ENCODE peak calls at places on chromosomes 13 and 19, in four cellular contexts. One of them, this sample, is unnamed.

GRCh38 chr19:7975037-7975436 is 30.4 kb downstream of the ELAVL1 start:
- DNase-seq in activated T-helper 9 cell treated with anti-CD3 and anti-CD28 coated beads, Interleukin-2, amount 50 U/mL, for 16 hours: no peak
- DNase-seq in naive thymus-derived CD4-positive, alpha-beta T cell: no peak
- DNase-seq in mucosa of gallbladder: no peak
- DNase-seq in this sample: no peak

GRCh38 chr13:38686635-38687245 is at the start of gene FREM2:
- DNase-seq in activated T-helper 9 cell treated with anti-CD3 and anti-CD28 coated beads, Interleukin-2, amount 50 U/mL, for 16 hours: no peak
- DNase-seq in naive thymus-derived CD4-positive, alpha-beta T cell: no peak
- DNase-seq in mucosa of gallbladder: peak
- DNase-seq in this sample: no peak

GRCh38 chr19:7391218-7391670 is 42.5 kb downstream of the ARHGEF18 start:
- DNase-seq in activated T-helper 9 cell treated with anti-CD3 and anti-CD28 coated beads, Interleukin-2, amount 50 U/mL, for 16 hours: no peak
- DNase-seq in naive thymus-derived CD4-positive, alpha-beta T cell: no peak
- DNase-seq in mucosa of gallbladder: no peak
- DNase-seq in this sample: no peak

GRCh38 chr13:33123066-33123940 is 107.1 kb downstream of the KL start:
- DNase-seq in naive thymus-derived CD4-positive, alpha-beta T cell: no peak
- DNase-seq in activated T-helper 9 cell treated with anti-CD3 and anti-CD28 coated beads, Interleukin-2, amount 50 U/mL, for 16 hours: no peak
- DNase-seq in mucosa of gallbladder: no peak
- DNase-seq in this sample: no peak

GRCh38 chr19:7652061-7652641 is 15.2 kb downstream of the STXBP2 start:
- DNase-seq in activated T-helper 9 cell treated with anti-CD3 and anti-CD28 coated beads, Interleukin-2, amount 50 U/mL, for 16 hours: peak
- DNase-seq in mucosa of gallbladder: peak
- DNase-seq in naive thymus-derived CD4-positive, alpha-beta T cell: peak
- DNase-seq in this sample: no peak

GRCh38 chr19:15197275-15198005 is 3.4 kb downstream of the NOTCH3 start:
- DNase-seq in naive thymus-derived CD4-positive, alpha-beta T cell: no peak
- DNase-seq in activated T-helper 9 cell treated with anti-CD3 and anti-CD28 coated beads, Interleukin-2, amount 50 U/mL, for 16 hours: no peak
- DNase-seq in mucosa of gallbladder: no peak
- DNase-seq in this sample: no peak

GRCh38 chr19:33731886-33732285 is 64.8 kb upstream of the KCTD15 start:
- DNase-seq in activated T-helper 9 cell treated with anti-CD3 and anti-CD28 coated beads, Interleukin-2, amount 50 U/mL, for 16 hours: no peak
- DNase-seq in naive thymus-derived CD4-positive, alpha-beta T cell: no peak
- DNase-seq in mucosa of gallbladder: no peak
- DNase-seq in this sample: no peak

GRCh38 chr19:46116121-46116520 is 8.4 kb downstream of the IGFL3 start:
- DNase-seq in naive thymus-derived CD4-positive, alpha-beta T cell: no peak
- DNase-seq in mucosa of gallbladder: no peak
- DNase-seq in activated T-helper 9 cell treated with anti-CD3 and anti-CD28 coated beads, Interleukin-2, amount 50 U/mL, for 16 hours: no peak
- DNase-seq in this sample: no peak

GRCh38 chr13:107413005-107413404 is 802.3 kb downstream of the LIG4 start:
- DNase-seq in naive thymus-derived CD4-positive, alpha-beta T cell: no peak
- DNase-seq in mucosa of gallbladder: no peak
- DNase-seq in activated T-helper 9 cell treated with anti-CD3 and anti-CD28 coated beads, Interleukin-2, amount 50 U/mL, for 16 hours: no peak
- DNase-seq in this sample: no peak

GRCh38 chr19:1045247-1045603 is 5.3 kb downstream of the ABCA7 start:
- DNase-seq in activated T-helper 9 cell treated with anti-CD3 and anti-CD28 coated beads, Interleukin-2, amount 50 U/mL, for 16 hours: no peak
- DNase-seq in mucosa of gallbladder: no peak
- DNase-seq in naive thymus-derived CD4-positive, alpha-beta T cell: peak
- DNase-seq in this sample: no peak

GRCh38 chr19:10290876-10291553 is 1.3 kb downstream of the ICAM5 start:
- DNase-seq in activated T-helper 9 cell treated with anti-CD3 and anti-CD28 coated beads, Interleukin-2, amount 50 U/mL, for 16 hours: no peak
- DNase-seq in mucosa of gallbladder: no peak
- DNase-seq in naive thymus-derived CD4-positive, alpha-beta T cell: peak
- DNase-seq in this sample: no peak

GRCh38 chr19:38173324-38174041 is 50.5 kb downstream of the DPF1 start:
- DNase-seq in naive thymus-derived CD4-positive, alpha-beta T cell: no peak
- DNase-seq in mucosa of gallbladder: no peak
- DNase-seq in activated T-helper 9 cell treated with anti-CD3 and anti-CD28 coated beads, Interleukin-2, amount 50 U/mL, for 16 hours: no peak
- DNase-seq in this sample: no peak

GRCh38 chr13:22220186-22221160 is 549.6 kb downstream of the FGF9 start:
- DNase-seq in mucosa of gallbladder: no peak
- DNase-seq in activated T-helper 9 cell treated with anti-CD3 and anti-CD28 coated beads, Interleukin-2, amount 50 U/mL, for 16 hours: no peak
- DNase-seq in naive thymus-derived CD4-positive, alpha-beta T cell: no peak
- DNase-seq in this sample: no peak

GRCh38 chr19:44644391-44645016 is 794 bp downstream of the PVR start:
- DNase-seq in naive thymus-derived CD4-positive, alpha-beta T cell: no peak
- DNase-seq in mucosa of gallbladder: no peak
- DNase-seq in activated T-helper 9 cell treated with anti-CD3 and anti-CD28 coated beads, Interleukin-2, amount 50 U/mL, for 16 hours: no peak
- DNase-seq in this sample: no peak

GRCh38 chr13:114128624-114129522 is 3.5 kb downstream of the RASA3 start:
- DNase-seq in mucosa of gallbladder: peak
- DNase-seq in naive thymus-derived CD4-positive, alpha-beta T cell: peak
- DNase-seq in activated T-helper 9 cell treated with anti-CD3 and anti-CD28 coated beads, Interleukin-2, amount 50 U/mL, for 16 hours: peak
- DNase-seq in this sample: no peak

GRCh38 chr19:3618144-3618810 is 8.3 kb downstream of the CACTIN start:
- DNase-seq in activated T-helper 9 cell treated with anti-CD3 and anti-CD28 coated beads, Interleukin-2, amount 50 U/mL, for 16 hours: peak
- DNase-seq in naive thymus-derived CD4-positive, alpha-beta T cell: peak
- DNase-seq in mucosa of gallbladder: peak
- DNase-seq in this sample: no peak

GRCh38 chr13:111360452-111360851 is 40.0 kb downstream of the TEX29 start:
- DNase-seq in naive thymus-derived CD4-positive, alpha-beta T cell: no peak
- DNase-seq in mucosa of gallbladder: no peak
- DNase-seq in activated T-helper 9 cell treated with anti-CD3 and anti-CD28 coated beads, Interleukin-2, amount 50 U/mL, for 16 hours: no peak
- DNase-seq in this sample: no peak

GRCh38 chr13:111981006-111981405 is 85.9 kb upstream of the SOX1 start:
- DNase-seq in mucosa of gallbladder: no peak
- DNase-seq in naive thymus-derived CD4-positive, alpha-beta T cell: no peak
- DNase-seq in activated T-helper 9 cell treated with anti-CD3 and anti-CD28 coated beads, Interleukin-2, amount 50 U/mL, for 16 hours: no peak
- DNase-seq in this sample: no peak

GRCh38 chr13:83883061-83883523 is 818 bp upstream of the SLITRK1 start:
- DNase-seq in naive thymus-derived CD4-positive, alpha-beta T cell: no peak
- DNase-seq in mucosa of gallbladder: no peak
- DNase-seq in activated T-helper 9 cell treated with anti-CD3 and anti-CD28 coated beads, Interleukin-2, amount 50 U/mL, for 16 hours: no peak
- DNase-seq in this sample: no peak

GRCh38 chr13:44936246-44936645 is 53.0 kb downstream of the NUFIP1 start:
- DNase-seq in activated T-helper 9 cell treated with anti-CD3 and anti-CD28 coated beads, Interleukin-2, amount 50 U/mL, for 16 hours: no peak
- DNase-seq in mucosa of gallbladder: no peak
- DNase-seq in naive thymus-derived CD4-positive, alpha-beta T cell: no peak
- DNase-seq in this sample: no peak

GRCh38 chr13:47117268-47117667 is 220.4 kb upstream of the HTR2A start:
- DNase-seq in activated T-helper 9 cell treated with anti-CD3 and anti-CD28 coated beads, Interleukin-2, amount 50 U/mL, for 16 hours: no peak
- DNase-seq in naive thymus-derived CD4-positive, alpha-beta T cell: no peak
- DNase-seq in mucosa of gallbladder: no peak
- DNase-seq in this sample: no peak

GRCh38 chr13:102277286-102277685 is 124.6 kb downstream of the FGF14 start:
- DNase-seq in activated T-helper 9 cell treated with anti-CD3 and anti-CD28 coated beads, Interleukin-2, amount 50 U/mL, for 16 hours: no peak
- DNase-seq in mucosa of gallbladder: no peak
- DNase-seq in naive thymus-derived CD4-positive, alpha-beta T cell: no peak
- DNase-seq in this sample: no peak